ENCODE peak calls at places on chromosomes 6 and 20, in four cellular contexts. U, F, C and L are unnamed samples.

GRCh38 chr6:38445321-38445720 is 194.4 kb downstream of the BTBD9 start:
- DNase-seq in U (no peak), F (no peak), C (no peak), L (no peak)

GRCh38 chr20:62568045-62568389 is 74.3 kb upstream of the SLCO4A1 start:
- DNase-seq in U (no peak), F (no peak), C (no peak), L (no peak)

GRCh38 chr20:25313608-25314007 is 65.7 kb downstream of the PYGB start:
- DNase-seq in U (no peak), F (no peak), C (no peak), L (no peak)

GRCh38 chr6:84763397-84764331 is 734 bp downstream of the TBX18 start:
- DNase-seq in U (no peak), F (peak), C (no peak), L (no peak)

GRCh38 chr6:89244237-89244985 is 27.3 kb upstream of the GABRR1 start:
- DNase-seq in U (no peak), F (no peak), C (no peak), L (no peak)

GRCh38 chr6:135037541-135037940 is 17.1 kb downstream of the HBS1L start:
- DNase-seq in U (no peak), F (no peak), C (no peak), L (no peak)

GRCh38 chr20:58892932-58893224 is 40.4 kb downstream of the GNAS start:
- DNase-seq in U (no peak), F (no peak), C (no peak), L (peak)

GRCh38 chr6:91566467-91566866 is 979.6 kb upstream of the MAP3K7 start:
- DNase-seq in U (no peak), F (no peak), C (no peak), L (no peak)

GRCh38 chr20:60627751-60628565 is 624.1 kb upstream of the CDH4 start:
- DNase-seq in U (no peak), F (no peak), C (no peak), L (no peak)

GRCh38 chr6:131269565-131270391 is 134.5 kb downstream of the AKAP7 start:
- DNase-seq in U (no peak), F (no peak), C (no peak), L (no peak)

GRCh38 chr6:16633465-16633864 is 127.8 kb downstream of the ATXN1 start:
- DNase-seq in U (no peak), F (no peak), C (no peak), L (no peak)

GRCh38 chr6:20744911-20745557 is 210.8 kb downstream of the CDKAL1 start:
- DNase-seq in U (no peak), F (no peak), C (no peak), L (no peak)

GRCh38 chr6:21666788-21667681 is 73.5 kb downstream of the SOX4 start:
- DNase-seq in U (no peak), F (no peak), C (peak), L (no peak)

GRCh38 chr20:407953-408842 is at the start of gene RBCK1:
- DNase-seq in U (peak), F (peak), C (peak), L (peak)

GRCh38 chr6:138410048-138410735 is 6.2 kb downstream of the HEBP2 start:
- DNase-seq in U (no peak), F (peak), C (no peak), L (no peak)

GRCh38 chr6:112502348-112503130 is 155.4 kb downstream of the RFPL4B start:
- DNase-seq in U (no peak), F (no peak), C (no peak), L (no peak)

GRCh38 chr6:68364276-68364785 is 270.8 kb upstream of the ADGRB3 start:
- DNase-seq in U (no peak), F (no peak), C (no peak), L (no peak)

GRCh38 chr20:32297439-32297838 is 20.0 kb downstream of the KIF3B start:
- DNase-seq in U (no peak), F (no peak), C (no peak), L (no peak)

GRCh38 chr6:30555428-30556005 is 772 bp downstream of the GNL1 start:
- DNase-seq in U (no peak), F (peak), C (no peak), L (no peak)

GRCh38 chr20:33518071-33518470 is 28.2 kb downstream of the CBFA2T2 start:
- DNase-seq in U (no peak), F (no peak), C (no peak), L (no peak)

GRCh38 chr6:37987008-37987407 is 167.5 kb downstream of the ZFAND3 start:
- DNase-seq in U (no peak), F (no peak), C (no peak), L (no peak)

GRCh38 chr6:72580281-72580940 is 41.5 kb upstream of the KCNQ5 start:
- DNase-seq in U (no peak), F (no peak), C (peak), L (no peak)

GRCh38 chr20:21234816-21235215 is 68.3 kb upstream of the XRN2 start:
- DNase-seq in U (no peak), F (no peak), C (no peak), L (no peak)

GRCh38 chr20:5342031-5342430 is 25.3 kb upstream of the PROKR2 start:
- DNase-seq in U (no peak), F (no peak), C (no peak), L (no peak)

GRCh38 chr6:127539292-127539691 is 20.2 kb upstream of the MTCL3 start:
- DNase-seq in U (no peak), F (no peak), C (peak), L (no peak)

GRCh38 chr6:44489912-44490604 is 102.6 kb downstream of the CDC5L start:
- DNase-seq in U (no peak), F (no peak), C (no peak), L (no peak)

GRCh38 chr20:52001999-52002666 is 189.4 kb downstream of the ZFP64 start:
- DNase-seq in U (no peak), F (no peak), C (no peak), L (no peak)